ENCODE peak calls at places on chromosomes 3 and 15, in five cellular contexts. Q is activated CD4-positive, alpha-beta T cell treated with anti-CD3 and anti-CD28 coated beads for 48 hours; N is A673; A is BJ; F is ureter. I is an unnamed sample.

GRCh38 chr3:143897558-143898305 is 49.5 kb upstream of the SLC9A9 start:
- DNase-seq in Q (no peak), N (no peak), A (peak), F (no peak), I (peak)

GRCh38 chr3:113270096-113270495 is 58.7 kb downstream of the BOC start:
- DNase-seq in Q (no peak), N (no peak), A (no peak), F (no peak), I (no peak)

GRCh38 chr3:155555479-155556065 is 189.3 kb downstream of the PLCH1 start:
- DNase-seq in Q (no peak), N (no peak), A (no peak), F (no peak), I (no peak)

GRCh38 chr3:23263796-23264195 is 60.7 kb downstream of the UBE2E2 start:
- DNase-seq in Q (no peak), N (no peak), A (no peak), F (no peak), I (peak)

GRCh38 chr3:8164145-8164544 is 337.5 kb upstream of the LMCD1 start:
- DNase-seq in Q (no peak), N (no peak), A (no peak), F (no peak), I (no peak)

GRCh38 chr3:97827741-97828471 is 6.1 kb downstream of the CRYBG3 start:
- DNase-seq in Q (no peak), N (no peak), A (no peak), F (no peak), I (no peak)

GRCh38 chr3:1515842-1516241 is 423.0 kb downstream of the CNTN6 start:
- DNase-seq in Q (no peak), N (no peak), A (no peak), F (no peak), I (no peak)

GRCh38 chr3:191269289-191270085 is 59.7 kb upstream of the CCDC50 start:
- DNase-seq in Q (no peak), N (no peak), A (no peak), F (no peak), I (no peak)

GRCh38 chr3:71688121-71688520 is 37.1 kb downstream of the EIF4E3 start:
- DNase-seq in Q (no peak), N (no peak), A (no peak), F (no peak), I (peak)

GRCh38 chr15:84981054-84981710 is 474 bp upstream of the PDE8A start:
- DNase-seq in Q (peak), N (peak), A (peak), F (peak), I (peak)

GRCh38 chr3:28039829-28040228 is 201.6 kb upstream of the CMC1 start:
- DNase-seq in Q (no peak), N (no peak), A (no peak), F (no peak), I (no peak)

GRCh38 chr15:91075761-91076160 is 24.3 kb upstream of the SV2B start:
- DNase-seq in Q (no peak), N (no peak), A (no peak), F (no peak), I (no peak)

GRCh38 chr3:52072471-52072870 is 16.1 kb upstream of the DUSP7 start:
- DNase-seq in Q (no peak), N (no peak), A (no peak), F (no peak), I (no peak)

GRCh38 chr15:69881760-69882159 is 216.0 kb downstream of the TLE3 start:
- DNase-seq in Q (no peak), N (no peak), A (no peak), F (no peak), I (no peak)

I was measured in ELR.